ENCODE peak calls at places on chromosome 18, in nine cellular contexts. One of them, this sample, is unnamed.

GRCh38 chr18:56200381-56200831 is 438.0 kb downstream of the TXNL1 start:
- DNase-seq in naive thymus-derived CD8-positive, alpha-beta T cell: no peak
- DNase-seq in activated CD4-positive, alpha-beta T cell treated with anti-CD3 and anti-CD28 coated beads, Interleukin-2, amount 50 U/mL, for 1 hour: no peak
- DNase-seq in T-helper 2 cell: no peak
- DNase-seq in head of caudate nucleus: no peak
- DNase-seq in coronary artery: no peak
- DNase-seq in stimulated activated naive CD4-positive, alpha-beta T cell treated with Interleukin-2 at 50 U/mL for 16 hours: no peak
- DNase-seq in activated naive CD4-positive, alpha-beta T cell: no peak
- DNase-seq in stimulated activated CD8-positive, alpha-beta memory T cell treated with anti-CD3 and anti-CD28 coated beads, Interleukin-15, amount 100 ng/mL, for 24 hours: no peak
- DNase-seq in this sample: no peak

GRCh38 chr18:77811510-77811909 is 561.9 kb downstream of the GALR1 start:
- DNase-seq in activated naive CD4-positive, alpha-beta T cell: no peak
- DNase-seq in naive thymus-derived CD8-positive, alpha-beta T cell: no peak
- DNase-seq in stimulated activated naive CD4-positive, alpha-beta T cell treated with Interleukin-2 at 50 U/mL for 16 hours: no peak
- DNase-seq in T-helper 2 cell: no peak
- DNase-seq in coronary artery: no peak
- DNase-seq in stimulated activated CD8-positive, alpha-beta memory T cell treated with anti-CD3 and anti-CD28 coated beads, Interleukin-15, amount 100 ng/mL, for 24 hours: no peak
- DNase-seq in head of caudate nucleus: no peak
- DNase-seq in activated CD4-positive, alpha-beta T cell treated with anti-CD3 and anti-CD28 coated beads, Interleukin-2, amount 50 U/mL, for 1 hour: no peak
- DNase-seq in this sample: no peak

GRCh38 chr18:47779381-47779780 is 151.1 kb downstream of the SMAD2 start:
- DNase-seq in head of caudate nucleus: no peak
- DNase-seq in coronary artery: no peak
- DNase-seq in activated CD4-positive, alpha-beta T cell treated with anti-CD3 and anti-CD28 coated beads, Interleukin-2, amount 50 U/mL, for 1 hour: no peak
- DNase-seq in naive thymus-derived CD8-positive, alpha-beta T cell: no peak
- DNase-seq in stimulated activated CD8-positive, alpha-beta memory T cell treated with anti-CD3 and anti-CD28 coated beads, Interleukin-15, amount 100 ng/mL, for 24 hours: no peak
- DNase-seq in T-helper 2 cell: no peak
- DNase-seq in stimulated activated naive CD4-positive, alpha-beta T cell treated with Interleukin-2 at 50 U/mL for 16 hours: no peak
- DNase-seq in activated naive CD4-positive, alpha-beta T cell: no peak
- DNase-seq in this sample: no peak

GRCh38 chr18:23106575-23106974 is 28.7 kb upstream of the CABLES1 start:
- DNase-seq in stimulated activated naive CD4-positive, alpha-beta T cell treated with Interleukin-2 at 50 U/mL for 16 hours: no peak
- DNase-seq in T-helper 2 cell: no peak
- DNase-seq in naive thymus-derived CD8-positive, alpha-beta T cell: no peak
- DNase-seq in coronary artery: no peak
- DNase-seq in activated naive CD4-positive, alpha-beta T cell: no peak
- DNase-seq in stimulated activated CD8-positive, alpha-beta memory T cell treated with anti-CD3 and anti-CD28 coated beads, Interleukin-15, amount 100 ng/mL, for 24 hours: no peak
- DNase-seq in head of caudate nucleus: no peak
- DNase-seq in activated CD4-positive, alpha-beta T cell treated with anti-CD3 and anti-CD28 coated beads, Interleukin-2, amount 50 U/mL, for 1 hour: no peak
- DNase-seq in this sample: no peak

GRCh38 chr18:79944126-79944731 is 7.2 kb downstream of the SLC66A2 start:
- DNase-seq in activated CD4-positive, alpha-beta T cell treated with anti-CD3 and anti-CD28 coated beads, Interleukin-2, amount 50 U/mL, for 1 hour: peak; percentile 22
- DNase-seq in activated naive CD4-positive, alpha-beta T cell: no peak
- DNase-seq in T-helper 2 cell: peak; percentile 59
- DNase-seq in coronary artery: peak; percentile 58
- DNase-seq in stimulated activated naive CD4-positive, alpha-beta T cell treated with Interleukin-2 at 50 U/mL for 16 hours: no peak
- DNase-seq in naive thymus-derived CD8-positive, alpha-beta T cell: no peak
- DNase-seq in head of caudate nucleus: no peak
- DNase-seq in stimulated activated CD8-positive, alpha-beta memory T cell treated with anti-CD3 and anti-CD28 coated beads, Interleukin-15, amount 100 ng/mL, for 24 hours: no peak
- DNase-seq in this sample: peak; percentile 5

GRCh38 chr18:10032331-10032979 is 118.6 kb downstream of the VAPA start:
- DNase-seq in coronary artery: no peak
- DNase-seq in stimulated activated naive CD4-positive, alpha-beta T cell treated with Interleukin-2 at 50 U/mL for 16 hours: no peak
- DNase-seq in naive thymus-derived CD8-positive, alpha-beta T cell: peak; percentile 51
- DNase-seq in activated naive CD4-positive, alpha-beta T cell: no peak
- DNase-seq in T-helper 2 cell: no peak
- DNase-seq in activated CD4-positive, alpha-beta T cell treated with anti-CD3 and anti-CD28 coated beads, Interleukin-2, amount 50 U/mL, for 1 hour: no peak
- DNase-seq in head of caudate nucleus: no peak
- DNase-seq in stimulated activated CD8-positive, alpha-beta memory T cell treated with anti-CD3 and anti-CD28 coated beads, Interleukin-15, amount 100 ng/mL, for 24 hours: no peak
- DNase-seq in this sample: peak; percentile 80

GRCh38 chr18:73945130-73945792 is 202.4 kb downstream of the FBXO15 start:
- DNase-seq in T-helper 2 cell: no peak
- DNase-seq in activated CD4-positive, alpha-beta T cell treated with anti-CD3 and anti-CD28 coated beads, Interleukin-2, amount 50 U/mL, for 1 hour: no peak
- DNase-seq in naive thymus-derived CD8-positive, alpha-beta T cell: no peak
- DNase-seq in coronary artery: no peak
- DNase-seq in head of caudate nucleus: no peak
- DNase-seq in stimulated activated naive CD4-positive, alpha-beta T cell treated with Interleukin-2 at 50 U/mL for 16 hours: no peak
- DNase-seq in stimulated activated CD8-positive, alpha-beta memory T cell treated with anti-CD3 and anti-CD28 coated beads, Interleukin-15, amount 100 ng/mL, for 24 hours: no peak
- DNase-seq in activated naive CD4-positive, alpha-beta T cell: no peak
- DNase-seq in this sample: no peak

GRCh38 chr18:59814872-59815271 is 84.9 kb upstream of the PMAIP1 start:
- DNase-seq in activated CD4-positive, alpha-beta T cell treated with anti-CD3 and anti-CD28 coated beads, Interleukin-2, amount 50 U/mL, for 1 hour: no peak
- DNase-seq in coronary artery: no peak
- DNase-seq in T-helper 2 cell: no peak
- DNase-seq in stimulated activated naive CD4-positive, alpha-beta T cell treated with Interleukin-2 at 50 U/mL for 16 hours: no peak
- DNase-seq in stimulated activated CD8-positive, alpha-beta memory T cell treated with anti-CD3 and anti-CD28 coated beads, Interleukin-15, amount 100 ng/mL, for 24 hours: no peak
- DNase-seq in head of caudate nucleus: no peak
- DNase-seq in activated naive CD4-positive, alpha-beta T cell: no peak
- DNase-seq in naive thymus-derived CD8-positive, alpha-beta T cell: no peak
- DNase-seq in this sample: no peak

GRCh38 chr18:50611529-50611941 is 51.6 kb downstream of the MAPK4 start:
- DNase-seq in head of caudate nucleus: no peak
- DNase-seq in naive thymus-derived CD8-positive, alpha-beta T cell: no peak
- DNase-seq in stimulated activated CD8-positive, alpha-beta memory T cell treated with anti-CD3 and anti-CD28 coated beads, Interleukin-15, amount 100 ng/mL, for 24 hours: no peak
- DNase-seq in stimulated activated naive CD4-positive, alpha-beta T cell treated with Interleukin-2 at 50 U/mL for 16 hours: no peak
- DNase-seq in activated naive CD4-positive, alpha-beta T cell: no peak
- DNase-seq in activated CD4-positive, alpha-beta T cell treated with anti-CD3 and anti-CD28 coated beads, Interleukin-2, amount 50 U/mL, for 1 hour: no peak
- DNase-seq in coronary artery: no peak
- DNase-seq in T-helper 2 cell: no peak
- DNase-seq in this sample: no peak

GRCh38 chr18:7447629-7448028 is 119.5 kb upstream of the PTPRM start:
- DNase-seq in stimulated activated naive CD4-positive, alpha-beta T cell treated with Interleukin-2 at 50 U/mL for 16 hours: no peak
- DNase-seq in naive thymus-derived CD8-positive, alpha-beta T cell: no peak
- DNase-seq in T-helper 2 cell: no peak
- DNase-seq in activated naive CD4-positive, alpha-beta T cell: no peak
- DNase-seq in activated CD4-positive, alpha-beta T cell treated with anti-CD3 and anti-CD28 coated beads, Interleukin-2, amount 50 U/mL, for 1 hour: no peak
- DNase-seq in coronary artery: no peak
- DNase-seq in head of caudate nucleus: no peak
- DNase-seq in stimulated activated CD8-positive, alpha-beta memory T cell treated with anti-CD3 and anti-CD28 coated beads, Interleukin-15, amount 100 ng/mL, for 24 hours: no peak
- DNase-seq in this sample: no peak

GRCh38 chr18:32937007-32937540 is 164.3 kb upstream of the KLHL14 start:
- DNase-seq in activated naive CD4-positive, alpha-beta T cell: no peak
- DNase-seq in head of caudate nucleus: no peak
- DNase-seq in stimulated activated CD8-positive, alpha-beta memory T cell treated with anti-CD3 and anti-CD28 coated beads, Interleukin-15, amount 100 ng/mL, for 24 hours: no peak
- DNase-seq in coronary artery: no peak
- DNase-seq in naive thymus-derived CD8-positive, alpha-beta T cell: no peak
- DNase-seq in activated CD4-positive, alpha-beta T cell treated with anti-CD3 and anti-CD28 coated beads, Interleukin-2, amount 50 U/mL, for 1 hour: no peak
- DNase-seq in stimulated activated naive CD4-positive, alpha-beta T cell treated with Interleukin-2 at 50 U/mL for 16 hours: no peak
- DNase-seq in T-helper 2 cell: peak; percentile 3
- DNase-seq in this sample: no peak

GRCh38 chr18:45423664-45424063 is 191.6 kb upstream of the SLC14A2 start:
- DNase-seq in activated CD4-positive, alpha-beta T cell treated with anti-CD3 and anti-CD28 coated beads, Interleukin-2, amount 50 U/mL, for 1 hour: no peak
- DNase-seq in head of caudate nucleus: no peak
- DNase-seq in activated naive CD4-positive, alpha-beta T cell: no peak
- DNase-seq in naive thymus-derived CD8-positive, alpha-beta T cell: no peak
- DNase-seq in coronary artery: no peak
- DNase-seq in T-helper 2 cell: no peak
- DNase-seq in stimulated activated CD8-positive, alpha-beta memory T cell treated with anti-CD3 and anti-CD28 coated beads, Interleukin-15, amount 100 ng/mL, for 24 hours: no peak
- DNase-seq in stimulated activated naive CD4-positive, alpha-beta T cell treated with Interleukin-2 at 50 U/mL for 16 hours: no peak
- DNase-seq in this sample: no peak

GRCh38 chr18:13800505-13801259 is 23.3 kb upstream of the MC5R start:
- DNase-seq in stimulated activated naive CD4-positive, alpha-beta T cell treated with Interleukin-2 at 50 U/mL for 16 hours: peak; percentile 25
- DNase-seq in head of caudate nucleus: peak; percentile 40
- DNase-seq in stimulated activated CD8-positive, alpha-beta memory T cell treated with anti-CD3 and anti-CD28 coated beads, Interleukin-15, amount 100 ng/mL, for 24 hours: no peak
- DNase-seq in activated CD4-positive, alpha-beta T cell treated with anti-CD3 and anti-CD28 coated beads, Interleukin-2, amount 50 U/mL, for 1 hour: peak; percentile 34
- DNase-seq in naive thymus-derived CD8-positive, alpha-beta T cell: peak; percentile 12
- DNase-seq in coronary artery: no peak
- DNase-seq in T-helper 2 cell: peak; percentile 69
- DNase-seq in activated naive CD4-positive, alpha-beta T cell: peak; percentile 2
- DNase-seq in this sample: no peak

GRCh38 chr18:10926565-10927194 is 222.7 kb downstream of the PIEZO2 start:
- DNase-seq in head of caudate nucleus: no peak
- DNase-seq in stimulated activated CD8-positive, alpha-beta memory T cell treated with anti-CD3 and anti-CD28 coated beads, Interleukin-15, amount 100 ng/mL, for 24 hours: no peak
- DNase-seq in activated CD4-positive, alpha-beta T cell treated with anti-CD3 and anti-CD28 coated beads, Interleukin-2, amount 50 U/mL, for 1 hour: no peak
- DNase-seq in stimulated activated naive CD4-positive, alpha-beta T cell treated with Interleukin-2 at 50 U/mL for 16 hours: no peak
- DNase-seq in T-helper 2 cell: peak; percentile 5
- DNase-seq in activated naive CD4-positive, alpha-beta T cell: no peak
- DNase-seq in coronary artery: no peak
- DNase-seq in naive thymus-derived CD8-positive, alpha-beta T cell: no peak
- DNase-seq in this sample: no peak

GRCh38 chr18:27400001-27400400 is 214.9 kb upstream of the CHST9 start:
- DNase-seq in activated CD4-positive, alpha-beta T cell treated with anti-CD3 and anti-CD28 coated beads, Interleukin-2, amount 50 U/mL, for 1 hour: no peak
- DNase-seq in stimulated activated CD8-positive, alpha-beta memory T cell treated with anti-CD3 and anti-CD28 coated beads, Interleukin-15, amount 100 ng/mL, for 24 hours: no peak
- DNase-seq in head of caudate nucleus: no peak
- DNase-seq in coronary artery: no peak
- DNase-seq in stimulated activated naive CD4-positive, alpha-beta T cell treated with Interleukin-2 at 50 U/mL for 16 hours: no peak
- DNase-seq in naive thymus-derived CD8-positive, alpha-beta T cell: no peak
- DNase-seq in activated naive CD4-positive, alpha-beta T cell: no peak
- DNase-seq in T-helper 2 cell: no peak
- DNase-seq in this sample: no peak

GRCh38 chr18:7065736-7066135 is 51.9 kb downstream of the LAMA1 start:
- DNase-seq in stimulated activated naive CD4-positive, alpha-beta T cell treated with Interleukin-2 at 50 U/mL for 16 hours: no peak
- DNase-seq in head of caudate nucleus: no peak
- DNase-seq in naive thymus-derived CD8-positive, alpha-beta T cell: no peak
- DNase-seq in activated CD4-positive, alpha-beta T cell treated with anti-CD3 and anti-CD28 coated beads, Interleukin-2, amount 50 U/mL, for 1 hour: no peak
- DNase-seq in stimulated activated CD8-positive, alpha-beta memory T cell treated with anti-CD3 and anti-CD28 coated beads, Interleukin-15, amount 100 ng/mL, for 24 hours: no peak
- DNase-seq in coronary artery: no peak
- DNase-seq in T-helper 2 cell: no peak
- DNase-seq in activated naive CD4-positive, alpha-beta T cell: no peak
- DNase-seq in this sample: no peak

GRCh38 chr18:56652802-56653201 is 1.6 kb downstream of the WDR7 start:
- DNase-seq in head of caudate nucleus: no peak
- DNase-seq in coronary artery: no peak
- DNase-seq in stimulated activated CD8-positive, alpha-beta memory T cell treated with anti-CD3 and anti-CD28 coated beads, Interleukin-15, amount 100 ng/mL, for 24 hours: no peak
- DNase-seq in activated naive CD4-positive, alpha-beta T cell: no peak
- DNase-seq in T-helper 2 cell: peak; percentile 33
- DNase-seq in activated CD4-positive, alpha-beta T cell treated with anti-CD3 and anti-CD28 coated beads, Interleukin-2, amount 50 U/mL, for 1 hour: no peak
- DNase-seq in stimulated activated naive CD4-positive, alpha-beta T cell treated with Interleukin-2 at 50 U/mL for 16 hours: no peak
- DNase-seq in naive thymus-derived CD8-positive, alpha-beta T cell: no peak
- DNase-seq in this sample: no peak